ENCODE peak calls at places on chromosomes 4 and X, in eight cellular contexts. N is astrocyte of the spinal cord, P is uterus, A is fibroblast of mammary gland, I is left lung, J is fibroblast of the aortic adventitia, T is K562, G is tibial artery. X is an unnamed sample.

GRCh38 chrX:125398959-125399440 is 79.3 kb downstream of the TEX13C start:
- DNase-seq in N (no peak), P (no peak), A (no peak), I (no peak), J (no peak), T (peak), G (no peak), X (no peak)

GRCh38 chrX:48459483-48459882 is 10.6 kb downstream of the SLC38A5 start:
- DNase-seq in N (no peak), P (no peak), A (no peak), I (no peak), J (no peak), T (no peak), G (no peak), X (no peak)

GRCh38 chr4:88341227-88342192 is 37.1 kb upstream of the HERC6 start:
- DNase-seq in N (peak), P (peak), A (peak), I (no peak), J (peak), T (no peak), G (no peak), X (peak)

GRCh38 chr4:111433436-111433835 is 711.8 kb upstream of the FAM241A start:
- DNase-seq in N (no peak), P (no peak), A (no peak), I (no peak), J (no peak), T (no peak), G (no peak), X (no peak)

GRCh38 chrX:125205084-125205917 is 114.4 kb upstream of the TEX13C start:
- DNase-seq in N (peak), P (peak), A (peak), I (peak), J (no peak), T (peak), G (peak), X (no peak)

GRCh38 chr4:145694929-145695328 is 15.0 kb downstream of the C4orf51 start:
- DNase-seq in N (no peak), P (no peak), A (peak), I (no peak), J (no peak), T (no peak), G (no peak), X (no peak)

GRCh38 chrX:38095971-38096529 is 89.7 kb downstream of the SYTL5 start:
- DNase-seq in N (peak), P (no peak), A (peak), I (no peak), J (peak), T (no peak), G (no peak), X (peak)

GRCh38 chr4:71602271-71602890 is 181.5 kb downstream of the GC start:
- DNase-seq in N (no peak), P (no peak), A (no peak), I (no peak), J (no peak), T (no peak), G (no peak), X (peak)

GRCh38 chrX:18855919-18856644 is 127.8 kb downstream of the PHKA2 start:
- DNase-seq in N (peak), P (no peak), A (peak), I (no peak), J (no peak), T (no peak), G (no peak), X (peak)

GRCh38 chr4:138789796-138790195 is 225.8 kb upstream of the NOCT start:
- DNase-seq in N (no peak), P (no peak), A (no peak), I (no peak), J (no peak), T (no peak), G (no peak), X (no peak)

GRCh38 chrX:17459008-17459407 is 84.0 kb downstream of the NHS start:
- DNase-seq in N (peak), P (peak), A (peak), I (peak), J (peak), T (no peak), G (peak), X (peak)

GRCh38 chrX:104565791-104566687 is at the start of gene IL1RAPL2:
- DNase-seq in N (peak), P (no peak), A (peak), I (no peak), J (no peak), T (peak), G (no peak), X (peak)

GRCh38 chrX:69314436-69315348 is 149.4 kb upstream of the PJA1 start:
- DNase-seq in N (no peak), P (no peak), A (no peak), I (no peak), J (no peak), T (no peak), G (no peak), X (no peak)

GRCh38 chr4:106587558-106587957 is 219.0 kb upstream of the GIMD1 start:
- DNase-seq in N (peak), P (no peak), A (peak), I (no peak), J (peak), T (no peak), G (no peak), X (peak)

GRCh38 chr4:166169111-166169510 is 296.1 kb downstream of the TLL1 start:
- DNase-seq in N (no peak), P (no peak), A (peak), I (no peak), J (peak), T (no peak), G (no peak), X (peak)

GRCh38 chr4:42104521-42104920 is 47.9 kb downstream of the BEND4 start:
- DNase-seq in N (peak), P (no peak), A (peak), I (no peak), J (peak), T (no peak), G (no peak), X (peak)

GRCh38 chrX:123432362-123433150 is 248.5 kb downstream of the GRIA3 start:
- DNase-seq in N (no peak), P (no peak), A (no peak), I (no peak), J (no peak), T (no peak), G (no peak), X (no peak)

GRCh38 chr4:108224628-108225053 is 55.9 kb upstream of the LEF1 start:
- DNase-seq in N (peak), P (no peak), A (peak), I (no peak), J (peak), T (peak), G (no peak), X (peak)

GRCh38 chr4:154030747-154031146 is 241.9 kb upstream of the SFRP2 start:
- DNase-seq in N (no peak), P (no peak), A (peak), I (no peak), J (no peak), T (no peak), G (no peak), X (no peak)

GRCh38 chr4:77927991-77928925 is 65.6 kb downstream of the MRPL1 start:
- DNase-seq in N (peak), P (no peak), A (peak), I (no peak), J (peak), T (no peak), G (no peak), X (peak)

GRCh38 chr4:74423101-74423500 is 21.8 kb upstream of the AREG start:
- DNase-seq in N (peak), P (no peak), A (peak), I (no peak), J (peak), T (peak), G (no peak), X (peak)

GRCh38 chr4:8308856-8309771 is 39.6 kb downstream of the HTRA3 start:
- DNase-seq in N (no peak), P (peak), A (no peak), I (peak), J (peak), T (no peak), G (peak), X (peak)

GRCh38 chr4:174713181-174713580 is 115.9 kb downstream of the GLRA3 start:
- DNase-seq in N (no peak), P (no peak), A (no peak), I (no peak), J (no peak), T (no peak), G (no peak), X (no peak)

GRCh38 chr4:12036450-12036849 is 607.8 kb upstream of the HS3ST1 start:
- DNase-seq in N (no peak), P (peak), A (no peak), I (no peak), J (peak), T (no peak), G (no peak), X (peak)

GRCh38 chrX:134542485-134542884 is 82.5 kb downstream of the HPRT1 start:
- DNase-seq in N (peak), P (no peak), A (peak), I (no peak), J (peak), T (peak), G (no peak), X (peak)

GRCh38 chr4:124596811-124597210 is 115.7 kb downstream of the ANKRD50 start:
- DNase-seq in N (no peak), P (no peak), A (no peak), I (no peak), J (no peak), T (no peak), G (no peak), X (no peak)

DNA sequence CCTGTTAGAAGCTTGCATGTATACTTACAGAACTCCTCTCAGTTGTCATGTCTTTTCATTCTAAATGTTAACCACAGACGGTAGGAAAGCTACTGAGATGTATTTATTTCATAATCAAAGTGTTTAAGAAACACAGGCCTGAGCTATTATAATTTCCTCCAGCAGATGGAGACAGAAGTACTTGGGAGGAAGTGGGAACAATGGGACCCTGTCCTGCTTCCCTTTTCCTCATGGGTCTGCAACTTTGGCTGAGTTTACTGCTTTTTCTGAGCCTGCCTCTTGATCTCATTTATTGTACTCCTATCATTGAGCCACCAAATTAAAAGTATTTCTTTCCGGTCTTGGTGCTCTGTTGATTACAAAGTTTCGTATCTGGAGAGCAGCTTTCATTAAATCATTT is 67.7 kb upstream of the SPANXN2 start:
- DNase-seq in N (peak), P (no peak), A (peak), I (no peak), J (peak), T (no peak), G (no peak), X (peak)
- TF ChIP-seq CTCF in N (peak), P (no peak), A (peak), I (peak), J (peak), T (no peak), G (no peak), X (peak)

GRCh38 chrX:131288188-131288587 is 918 bp downstream of the IGSF1 start:
- DNase-seq in N (no peak), P (no peak), A (no peak), I (no peak), J (no peak), T (no peak), G (no peak), X (no peak)
- H3K4me3 ChIP-seq in N (no peak), P (no peak), A (no peak), I (no peak), J (no peak), T (no peak), G (no peak), X (no peak)

GRCh38 chrX:138708268-138708667 is 3.2 kb downstream of the FGF13 start:
- DNase-seq in N (no peak), P (no peak), A (no peak), I (no peak), J (no peak), T (no peak), G (no peak), X (no peak)

GRCh38 chrX:138710311-138710791 is 1.2 kb downstream of the FGF13 start:
- DNase-seq in N (no peak), P (no peak), A (no peak), I (no peak), J (no peak), T (no peak), G (no peak), X (no peak)

GRCh38 chrX:138709886-138710285 is 1.6 kb downstream of the FGF13 start:
- DNase-seq in N (peak), P (no peak), A (no peak), I (no peak), J (no peak), T (no peak), G (no peak), X (no peak)

GRCh38 chrX:138710866-138711331 is 618 bp downstream of the FGF13 start:
- DNase-seq in N (no peak), P (peak), A (no peak), I (no peak), J (no peak), T (no peak), G (no peak), X (no peak)

DNA sequence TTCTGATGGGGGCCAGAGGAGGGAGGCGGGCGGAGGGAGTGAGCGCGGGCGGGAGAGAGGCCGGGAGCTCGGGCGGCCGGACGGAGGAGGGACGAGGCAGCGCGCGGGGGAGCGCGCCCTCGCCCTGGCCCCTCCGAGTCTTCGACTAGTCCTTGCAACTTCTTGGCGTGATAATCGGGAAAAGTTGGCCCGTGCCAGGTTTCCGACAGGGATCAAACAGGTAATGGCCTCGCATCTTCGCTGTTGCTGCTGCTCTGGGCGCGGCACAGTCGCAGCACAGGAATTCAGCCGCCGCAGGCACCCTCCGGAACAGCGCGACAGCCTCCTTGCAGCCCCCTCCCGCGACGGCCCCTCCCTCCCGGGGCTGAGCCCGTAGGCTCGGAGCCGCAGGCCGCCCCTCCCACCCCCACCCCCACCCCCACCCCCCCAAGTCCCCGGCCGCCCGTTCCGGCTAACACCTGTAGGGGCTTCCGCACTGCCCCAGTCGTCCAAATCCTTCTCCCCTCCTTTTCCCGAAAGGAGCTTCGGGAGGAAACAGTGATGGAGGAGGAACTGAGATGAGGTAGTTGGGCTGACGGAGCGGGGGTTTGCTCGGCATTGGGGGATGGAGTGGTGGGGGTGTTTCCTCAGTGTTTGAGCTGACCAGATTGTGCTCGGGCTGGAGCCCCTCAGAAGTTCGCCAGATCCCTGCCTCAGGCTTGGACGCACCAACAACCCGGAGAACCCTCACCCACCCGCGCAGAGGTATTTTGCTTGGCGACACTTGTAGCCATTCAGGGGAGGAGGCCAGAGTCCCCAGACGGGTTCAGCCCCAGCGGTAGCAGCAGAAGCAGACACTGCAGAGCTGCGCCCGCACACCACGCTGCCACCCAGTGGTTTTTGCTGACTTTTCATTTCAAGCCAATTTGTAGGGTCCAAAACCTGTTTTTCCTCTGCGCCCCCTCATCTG is at the start of gene FGF13:
- DNase-seq in N (peak), P (peak), A (peak), I (peak), J (no peak), T (no peak), G (peak), X (no peak)
- TF ChIP-seq CTCF in N (peak), P (no peak), A (no peak), I (no peak), J (no peak), T (peak), G (peak), X (no peak)

GRCh38 chrX:15998350-15998749 is 125.0 kb upstream of the GRPR start:
- DNase-seq in N (no peak), P (no peak), A (no peak), I (no peak), J (no peak), T (no peak), G (no peak), X (no peak)

GRCh38 chrX:16005899-16006298 is 117.5 kb upstream of the GRPR start:
- DNase-seq in N (no peak), P (no peak), A (peak), I (no peak), J (peak), T (no peak), G (no peak), X (no peak)

DNA sequence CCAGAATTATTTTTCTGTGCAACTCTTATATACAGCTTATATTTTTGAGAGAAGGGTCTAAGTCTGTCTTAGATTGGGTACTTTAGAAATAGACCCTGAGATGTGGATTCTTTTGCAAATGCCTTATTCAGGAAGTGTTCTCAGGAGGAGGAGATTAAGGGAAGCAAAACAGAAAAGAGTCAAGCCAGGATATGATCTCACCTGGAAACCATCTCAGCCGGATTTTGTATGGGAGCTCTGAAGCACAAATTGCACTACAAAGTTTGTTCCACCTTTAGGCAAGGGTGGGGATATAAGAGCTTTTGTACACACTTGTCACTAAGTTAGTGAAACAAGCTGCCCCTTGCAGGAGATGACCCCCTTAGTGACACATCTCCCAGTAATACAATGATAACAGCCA is 121.2 kb upstream of the GRPR start:
- DNase-seq in N (peak), P (no peak), A (no peak), I (no peak), J (peak), T (no peak), G (no peak), X (peak)
- H3K4me3 ChIP-seq in N (no peak), P (no peak), A (no peak), I (no peak), J (no peak), T (no peak), G (no peak), X (no peak)

GRCh38 chr4:58553031-58553430 is 1442.8 kb upstream of the IGFBP7 start:
- DNase-seq in N (no peak), P (no peak), A (no peak), I (no peak), J (no peak), T (no peak), G (no peak), X (no peak)

GRCh38 chr4:58553679-58554078 is 1443.5 kb upstream of the IGFBP7 start:
- DNase-seq in N (no peak), P (no peak), A (no peak), I (no peak), J (no peak), T (no peak), G (no peak), X (no peak)

DNA sequence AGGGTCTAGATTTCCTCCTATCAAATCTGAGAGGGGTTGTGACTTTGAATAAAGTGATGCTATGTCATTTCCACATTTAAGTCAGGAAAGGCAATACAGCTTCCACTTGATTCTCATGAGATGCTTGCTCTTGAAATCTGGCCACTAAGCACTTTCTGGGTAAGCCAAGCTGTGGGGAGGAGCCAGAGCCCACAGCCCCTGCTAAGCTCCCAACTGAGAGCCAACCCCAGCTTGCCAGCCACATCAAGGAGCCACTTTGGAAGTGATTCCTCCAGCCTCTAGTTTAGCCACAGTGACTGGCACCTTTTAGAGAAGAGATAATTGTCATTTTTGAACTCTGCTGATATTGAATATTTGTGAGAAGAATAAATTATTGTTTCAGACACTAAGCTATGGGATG is 1441.5 kb upstream of the IGFBP7 start:
- DNase-seq in N (no peak), P (no peak), A (no peak), I (no peak), J (no peak), T (no peak), G (no peak), X (no peak)
- TF ChIP-seq CTCF in N (no peak), P (no peak), A (no peak), I (no peak), J (no peak), T (no peak), G (no peak), X (no peak)

DNA sequence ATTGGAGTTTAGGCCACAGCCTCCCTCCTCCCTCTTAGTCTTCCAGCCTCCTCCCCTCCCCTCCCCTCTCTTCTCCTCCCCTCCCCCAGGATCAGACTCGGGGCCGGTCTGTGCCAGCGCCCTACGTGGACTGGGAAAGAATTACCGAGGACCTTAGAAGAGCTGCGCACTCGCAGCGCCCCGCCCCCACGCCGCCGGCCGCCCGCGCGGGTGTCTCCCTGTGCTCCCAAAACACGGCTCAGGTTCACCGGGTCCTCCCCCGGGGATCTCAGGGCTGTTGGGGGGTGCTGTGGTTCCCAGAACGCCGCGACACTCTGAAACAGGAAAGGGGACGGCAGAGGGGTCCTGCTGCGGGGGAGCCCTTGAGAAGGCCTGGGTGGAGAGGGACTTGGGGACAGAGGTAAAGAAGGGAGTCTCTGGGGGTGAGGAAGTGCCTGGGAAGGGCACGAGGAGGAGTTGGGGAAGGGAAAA is 122.2 kb upstream of the TBL1X start:
- DNase-seq in N (peak), P (peak), A (peak), I (peak), J (peak), T (peak), G (peak), X (peak)
- H3K4me3 ChIP-seq in N (no peak), P (no peak), A (peak), I (no peak), J (peak), T (peak), G (peak), X (peak)

X was measured in fibroblast of pulmonary artery.